ENCODE peak calls at places on chromosome 2, in five cellular contexts. One of them, this sample, is unnamed.
A peak's percentile ranks its signal among the peaks of the same experiment; 100 is the strongest.

GRCh38 chr2:168536925-168537466 is 80.9 kb downstream of the CERS6 start:
- DNase-seq in mammary epithelial cell: no peak
- DNase-seq in adipocyte: no peak
- DNase-seq in GM23248: peak; percentile 48
- DNase-seq in neural progenitor cell: no peak
- DNase-seq in this sample: no peak

GRCh38 chr2:10534514-10535250 is 86.6 kb upstream of the ODC1 start:
- DNase-seq in GM23248: peak; percentile 51
- DNase-seq in mammary epithelial cell: no peak
- DNase-seq in neural progenitor cell: no peak
- DNase-seq in adipocyte: no peak
- DNase-seq in this sample: peak; percentile 45

GRCh38 chr2:240524963-240525718 is 32.6 kb downstream of the ANKMY1 start:
- DNase-seq in neural progenitor cell: no peak
- DNase-seq in GM23248: no peak
- DNase-seq in adipocyte: no peak
- DNase-seq in mammary epithelial cell: no peak
- DNase-seq in this sample: no peak

GRCh38 chr2:10048501-10049171 is 5.3 kb downstream of the KLF11 start:
- DNase-seq in neural progenitor cell: peak; percentile 67
- DNase-seq in mammary epithelial cell: peak; percentile 32
- DNase-seq in adipocyte: peak; percentile 79
- DNase-seq in GM23248: peak; percentile 81
- DNase-seq in this sample: peak; percentile 62

GRCh38 chr2:215428060-215428910 is 7.6 kb downstream of the FN1 start:
- DNase-seq in GM23248: peak; percentile 31
- DNase-seq in neural progenitor cell: no peak
- DNase-seq in adipocyte: peak; percentile 5
- DNase-seq in mammary epithelial cell: no peak
- DNase-seq in this sample: peak; percentile 23

GRCh38 chr2:112691761-112692370 is 29.0 kb upstream of the NT5DC4 start:
- DNase-seq in neural progenitor cell: no peak
- DNase-seq in GM23248: peak; percentile 53
- DNase-seq in mammary epithelial cell: no peak
- DNase-seq in adipocyte: no peak
- DNase-seq in this sample: peak; percentile 49

GRCh38 chr2:237154050-237154638 is 68.5 kb downstream of the COPS8 start:
- DNase-seq in GM23248: peak; percentile 65
- DNase-seq in mammary epithelial cell: peak; percentile 37
- DNase-seq in neural progenitor cell: peak; percentile 66
- DNase-seq in adipocyte: peak; percentile 72
- DNase-seq in this sample: peak; percentile 81

GRCh38 chr2:68594674-68595492 is 48.5 kb upstream of the PROKR1 start:
- DNase-seq in adipocyte: peak; percentile 70
- DNase-seq in GM23248: peak; percentile 57
- DNase-seq in mammary epithelial cell: peak; percentile 25
- DNase-seq in neural progenitor cell: peak; percentile 48
- DNase-seq in this sample: peak; percentile 56

GRCh38 chr2:24304098-24304497 is 56.2 kb downstream of the ITSN2 start:
- DNase-seq in neural progenitor cell: peak; percentile 11
- DNase-seq in mammary epithelial cell: peak; percentile 78
- DNase-seq in GM23248: peak; percentile 90
- DNase-seq in adipocyte: peak; percentile 91
- DNase-seq in this sample: peak; percentile 97

GRCh38 chr2:148237911-148238310 is 217.0 kb downstream of the MBD5 start:
- DNase-seq in GM23248: peak; percentile 39
- DNase-seq in adipocyte: peak; percentile 63
- DNase-seq in mammary epithelial cell: no peak
- DNase-seq in neural progenitor cell: no peak
- DNase-seq in this sample: no peak

GRCh38 chr2:10245661-10246060 is 57.0 kb upstream of the HPCAL1 start:
- DNase-seq in neural progenitor cell: no peak
- DNase-seq in GM23248: no peak
- DNase-seq in mammary epithelial cell: no peak
- DNase-seq in adipocyte: no peak
- DNase-seq in this sample: no peak

GRCh38 chr2:126668254-126668653 is 12.3 kb downstream of the GYPC start:
- DNase-seq in mammary epithelial cell: no peak
- DNase-seq in GM23248: no peak
- DNase-seq in adipocyte: no peak
- DNase-seq in neural progenitor cell: no peak
- DNase-seq in this sample: no peak

GRCh38 chr2:47357475-47357874 is 45.5 kb upstream of the MSH2 start:
- DNase-seq in adipocyte: peak; percentile 6
- DNase-seq in mammary epithelial cell: peak; percentile 69
- DNase-seq in neural progenitor cell: no peak
- DNase-seq in GM23248: peak; percentile 82
- DNase-seq in this sample: peak; percentile 68

GRCh38 chr2:134252092-134252775 is 1.6 kb upstream of the MGAT5 start:
- DNase-seq in GM23248: peak; percentile 80
- DNase-seq in neural progenitor cell: no peak
- DNase-seq in adipocyte: peak; percentile 14
- DNase-seq in mammary epithelial cell: peak; percentile 65
- DNase-seq in this sample: peak; percentile 73

GRCh38 chr2:141498561-141498960 is 632.3 kb downstream of the LRP1B start:
- DNase-seq in mammary epithelial cell: no peak
- DNase-seq in neural progenitor cell: no peak
- DNase-seq in GM23248: peak; percentile 13
- DNase-seq in adipocyte: peak; percentile 21
- DNase-seq in this sample: peak; percentile 55

GRCh38 chr2:238986491-238987351 is 138.8 kb downstream of the TWIST2 start:
- DNase-seq in neural progenitor cell: no peak
- DNase-seq in mammary epithelial cell: no peak
- DNase-seq in adipocyte: no peak
- DNase-seq in GM23248: no peak
- DNase-seq in this sample: no peak

GRCh38 chr2:86064006-86064405 is 41.7 kb downstream of the POLR1A start:
- DNase-seq in mammary epithelial cell: peak; percentile 19
- DNase-seq in adipocyte: peak; percentile 76
- DNase-seq in GM23248: peak; percentile 68
- DNase-seq in neural progenitor cell: no peak
- DNase-seq in this sample: peak; percentile 47

GRCh38 chr2:223855426-223855825 is 18.0 kb upstream of the AP1S3 start:
- DNase-seq in neural progenitor cell: no peak
- DNase-seq in adipocyte: no peak
- DNase-seq in GM23248: peak; percentile 24
- DNase-seq in mammary epithelial cell: no peak
- DNase-seq in this sample: peak; percentile 87

GRCh38 chr2:206211657-206212255 is 52.1 kb downstream of the EEF1B2 start:
- DNase-seq in GM23248: peak; percentile 91
- DNase-seq in mammary epithelial cell: peak; percentile 77
- DNase-seq in adipocyte: peak; percentile 83
- DNase-seq in neural progenitor cell: no peak
- DNase-seq in this sample: peak; percentile 22

GRCh38 chr2:127810156-127810636 is 775 bp downstream of the WDR33 start:
- DNase-seq in neural progenitor cell: peak; percentile 51
- DNase-seq in mammary epithelial cell: peak; percentile 34
- DNase-seq in GM23248: peak; percentile 64
- DNase-seq in adipocyte: peak; percentile 66
- DNase-seq in this sample: peak; percentile 28

GRCh38 chr2:229339613-229340012 is 68.5 kb upstream of the PID1 start:
- DNase-seq in adipocyte: peak; percentile 25
- DNase-seq in GM23248: peak; percentile 86
- DNase-seq in neural progenitor cell: no peak
- DNase-seq in mammary epithelial cell: no peak
- DNase-seq in this sample: no peak

GRCh38 chr2:221716434-221717303 is 144.6 kb upstream of the EPHA4 start:
- DNase-seq in adipocyte: no peak
- DNase-seq in neural progenitor cell: no peak
- DNase-seq in GM23248: peak; percentile 82
- DNase-seq in mammary epithelial cell: peak; percentile 8
- DNase-seq in this sample: peak; percentile 34

GRCh38 chr2:12700989-12701388 is 15.7 kb upstream of the TRIB2 start:
- DNase-seq in adipocyte: peak; percentile 68
- DNase-seq in neural progenitor cell: no peak
- DNase-seq in mammary epithelial cell: no peak
- DNase-seq in GM23248: no peak
- DNase-seq in this sample: peak; percentile 52

GRCh38 chr2:275457-275856 is 10.7 kb downstream of the ACP1 start:
- DNase-seq in adipocyte: no peak
- DNase-seq in neural progenitor cell: no peak
- DNase-seq in GM23248: no peak
- DNase-seq in mammary epithelial cell: no peak
- DNase-seq in this sample: no peak

GRCh38 chr2:230640540-230641011 is 72.1 kb upstream of the CAB39 start:
- DNase-seq in mammary epithelial cell: peak; percentile 34
- DNase-seq in neural progenitor cell: no peak
- DNase-seq in GM23248: peak; percentile 16
- DNase-seq in adipocyte: peak; percentile 18
- DNase-seq in this sample: peak; percentile 84

GRCh38 chr2:68692511-68692910 is 42.1 kb upstream of the ARHGAP25 start:
- DNase-seq in mammary epithelial cell: no peak
- DNase-seq in adipocyte: no peak
- DNase-seq in GM23248: no peak
- DNase-seq in neural progenitor cell: no peak
- DNase-seq in this sample: no peak

GRCh38 chr2:33322607-33323006 is 153.8 kb upstream of the RASGRP3 start:
- DNase-seq in neural progenitor cell: no peak
- DNase-seq in adipocyte: no peak
- DNase-seq in mammary epithelial cell: no peak
- DNase-seq in GM23248: no peak
- DNase-seq in this sample: no peak

GRCh38 chr2:225276207-225276606 is 123.3 kb upstream of the NYAP2 start:
- DNase-seq in GM23248: no peak
- DNase-seq in mammary epithelial cell: no peak
- DNase-seq in adipocyte: no peak
- DNase-seq in neural progenitor cell: no peak
- DNase-seq in this sample: no peak

GRCh38 chr2:40512246-40512645 is 60.4 kb upstream of the SLC8A1 start:
- DNase-seq in neural progenitor cell: no peak
- DNase-seq in GM23248: no peak
- DNase-seq in mammary epithelial cell: no peak
- DNase-seq in adipocyte: no peak
- DNase-seq in this sample: no peak

GRCh38 chr2:70471129-70471528 is 82.5 kb downstream of the TGFA start:
- DNase-seq in adipocyte: no peak
- DNase-seq in mammary epithelial cell: no peak
- DNase-seq in GM23248: no peak
- DNase-seq in neural progenitor cell: no peak
- DNase-seq in this sample: no peak

GRCh38 chr2:31202833-31203232 is 14.5 kb downstream of the CAPN14 start:
- DNase-seq in GM23248: no peak
- DNase-seq in adipocyte: no peak
- DNase-seq in mammary epithelial cell: no peak
- DNase-seq in neural progenitor cell: no peak
- DNase-seq in this sample: no peak

GRCh38 chr2:150028337-150028736 is 440.8 kb upstream of the MMADHC start:
- DNase-seq in mammary epithelial cell: no peak
- DNase-seq in neural progenitor cell: no peak
- DNase-seq in GM23248: no peak
- DNase-seq in adipocyte: no peak
- DNase-seq in this sample: no peak

GRCh38 chr2:62586981-62587380 is 81.0 kb upstream of the TMEM17 start:
- DNase-seq in neural progenitor cell: no peak
- DNase-seq in adipocyte: no peak
- DNase-seq in mammary epithelial cell: peak; percentile 85
- DNase-seq in GM23248: peak; percentile 39
- DNase-seq in this sample: peak; percentile 87

GRCh38 chr2:218881744-218882462 is 1.3 kb downstream of the WNT10A start:
- DNase-seq in adipocyte: no peak
- DNase-seq in GM23248: no peak
- DNase-seq in neural progenitor cell: no peak
- DNase-seq in mammary epithelial cell: no peak
- DNase-seq in this sample: no peak
- H3K9ac ChIP-seq in adipocyte: no peak overlapping the region
- H3K9ac ChIP-seq in GM23248: no peak overlapping the region
- H3K9ac ChIP-seq in neural progenitor cell: no peak overlapping the region
- H3K9ac ChIP-seq in mammary epithelial cell: no peak overlapping the region
- H3K9ac ChIP-seq in this sample: no peak overlapping the region

GRCh38 chr2:198316852-198317395 is 512.5 kb downstream of the PLCL1 start:
- DNase-seq in neural progenitor cell: peak; percentile 9
- DNase-seq in mammary epithelial cell: no peak
- DNase-seq in adipocyte: no peak
- DNase-seq in GM23248: no peak
- DNase-seq in this sample: no peak
- H3K9ac ChIP-seq in neural progenitor cell: no peak overlapping the region
- H3K9ac ChIP-seq in mammary epithelial cell: no peak overlapping the region
- H3K9ac ChIP-seq in adipocyte: no peak overlapping the region
- H3K9ac ChIP-seq in GM23248: no peak overlapping the region
- H3K9ac ChIP-seq in this sample: no peak overlapping the region

GRCh38 chr2:160418853-160419252 is 74.8 kb downstream of the RBMS1 start:
- DNase-seq in adipocyte: no peak
- DNase-seq in mammary epithelial cell: no peak
- DNase-seq in neural progenitor cell: no peak
- DNase-seq in GM23248: peak; percentile 42
- DNase-seq in this sample: no peak

GRCh38 chr2:160419776-160420521 is 73.7 kb downstream of the RBMS1 start:
- DNase-seq in GM23248: peak; percentile 90
- DNase-seq in neural progenitor cell: no peak
- DNase-seq in mammary epithelial cell: no peak
- DNase-seq in adipocyte: peak; percentile 38
- DNase-seq in this sample: peak; percentile 77

GRCh38 chr2:160418398-160418765 is 75.2 kb downstream of the RBMS1 start:
- DNase-seq in GM23248: peak; percentile 56
- DNase-seq in adipocyte: no peak
- DNase-seq in neural progenitor cell: no peak
- DNase-seq in mammary epithelial cell: no peak
- DNase-seq in this sample: no peak

GRCh38 chr2:160417745-160418397 is 75.7 kb downstream of the RBMS1 start:
- DNase-seq in adipocyte: peak; percentile 74
- DNase-seq in mammary epithelial cell: peak; percentile 87
- DNase-seq in neural progenitor cell: peak; percentile 25
- DNase-seq in GM23248: peak; percentile 91
- DNase-seq in this sample: peak; percentile 95

DNA sequence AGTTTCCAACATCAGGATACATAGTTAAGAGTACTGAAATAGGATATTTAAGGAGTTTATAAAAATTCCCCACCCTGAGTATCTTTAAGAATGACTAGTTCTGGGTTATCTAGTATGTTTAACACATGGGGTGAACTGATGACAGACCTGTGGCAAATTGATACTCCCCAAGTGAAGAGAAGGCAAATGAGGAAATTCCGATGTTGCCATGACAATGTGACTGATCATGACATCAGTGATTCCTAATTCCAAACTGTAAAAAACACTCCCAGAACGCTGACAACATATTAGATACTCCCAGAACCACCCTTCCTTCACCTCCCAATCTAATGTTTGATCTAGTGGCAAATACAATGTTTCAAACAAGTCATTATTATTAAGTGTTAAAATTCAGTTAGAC is 77.6 kb downstream of the RBMS1 start:
- DNase-seq in adipocyte: peak; percentile 48
- DNase-seq in mammary epithelial cell: peak; percentile 92
- DNase-seq in GM23248: peak; percentile 87
- DNase-seq in neural progenitor cell: no peak
- DNase-seq in this sample: peak; percentile 86
- H3K9ac ChIP-seq in adipocyte: no peak overlapping the region
- H3K9ac ChIP-seq in mammary epithelial cell: no peak overlapping the region
- H3K9ac ChIP-seq in GM23248: peak overlapping the region; percentile 24
- H3K9ac ChIP-seq in neural progenitor cell: no peak overlapping the region
- H3K9ac ChIP-seq in this sample: no peak overlapping the region

DNA sequence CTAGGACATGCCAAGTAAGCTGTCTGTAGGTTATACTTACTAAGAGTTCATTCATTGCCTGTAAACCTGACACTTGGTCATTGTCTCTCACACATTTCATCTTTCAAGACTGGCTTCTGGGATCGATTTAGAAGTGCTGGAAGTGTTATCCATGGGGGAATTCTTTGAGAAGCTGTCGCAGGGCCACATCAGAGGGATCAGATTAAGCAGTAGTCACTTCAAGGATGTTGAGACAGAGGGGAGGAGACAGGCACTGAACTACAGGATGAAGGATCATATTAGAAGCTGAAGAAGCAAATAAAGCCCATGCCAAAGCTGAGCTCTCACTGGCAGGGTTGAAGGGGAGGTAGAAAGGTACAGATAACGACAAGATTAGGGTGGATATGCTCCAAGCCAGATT is 49.0 kb downstream of the CDK15 start:
- DNase-seq in mammary epithelial cell: no peak
- DNase-seq in adipocyte: no peak
- DNase-seq in GM23248: no peak
- DNase-seq in neural progenitor cell: no peak
- DNase-seq in this sample: peak; percentile 27
- H3K9ac ChIP-seq in mammary epithelial cell: peak overlapping the region; percentile 86
- H3K9ac ChIP-seq in adipocyte: no peak overlapping the region
- H3K9ac ChIP-seq in GM23248: peak overlapping the region; percentile 72
- H3K9ac ChIP-seq in neural progenitor cell: no peak overlapping the region
- H3K9ac ChIP-seq in this sample: peak overlapping the region; percentile 30

This sample was measured in IMR-90.